ENCODE peak calls at places on chromosomes 7 and 10, in nine cellular contexts. Z is cardiac fibroblast, E is stomach, H is AG09309, I is neural progenitor cell, M is dorsolateral prefrontal cortex, S is A549, F is PC-9, V is fibroblast of lung. D is an unnamed sample.

GRCh38 chr7:2566890-2567662 is 8.3 kb downstream of the IQCE start:
- DNase-seq in V (no peak), F (no peak), S (no peak), I (no peak), Z (no peak), H (no peak), M (no peak), E (no peak), D (peak)

GRCh38 chr10:93445097-93445960 is 36.8 kb downstream of the MYOF start:
- DNase-seq in Z (peak), H (peak), F (peak), E (peak), S (peak), V (peak), M (peak), I (peak), D (peak)

GRCh38 chr7:89648509-89648908 is 505.8 kb upstream of the STEAP1 start:
- DNase-seq in I (no peak), Z (no peak), S (no peak), V (no peak), F (no peak), H (no peak), E (no peak), M (no peak), D (no peak)

GRCh38 chr7:158475036-158475678 is 112.5 kb downstream of the PTPRN2 start:
- DNase-seq in F (no peak), S (no peak), Z (no peak), V (no peak), M (no peak), H (no peak), E (no peak), I (no peak), D (no peak)

GRCh38 chr10:113493195-113493594 is 59.7 kb upstream of the HABP2 start:
- DNase-seq in M (no peak), E (no peak), F (no peak), V (peak), I (no peak), H (peak), Z (peak), S (no peak), D (no peak)

GRCh38 chr7:151704284-151704968 is 172.5 kb downstream of the PRKAG2 start:
- DNase-seq in Z (no peak), F (no peak), I (no peak), E (no peak), H (no peak), M (no peak), S (no peak), V (no peak), D (no peak)

GRCh38 chr7:107327986-107328569 is 141.8 kb upstream of the GPR22 start:
- DNase-seq in H (peak), M (no peak), E (no peak), S (no peak), I (no peak), Z (peak), V (peak), F (peak), D (peak)

GRCh38 chr7:24381919-24382505 is 98.0 kb downstream of the NPY start:
- DNase-seq in V (peak), M (no peak), E (no peak), Z (peak), I (peak), S (peak), F (peak), H (no peak), D (no peak)

GRCh38 chr7:40899151-40899550 is 764.3 kb downstream of the SUGCT start:
- DNase-seq in M (no peak), F (peak), E (no peak), Z (no peak), I (no peak), H (peak), V (no peak), S (no peak), D (no peak)

GRCh38 chr10:117627561-117627960 is 85.0 kb downstream of the EMX2 start:
- DNase-seq in E (no peak), F (no peak), M (no peak), H (no peak), V (no peak), I (no peak), Z (no peak), S (no peak), D (no peak)

GRCh38 chr10:106401161-106401560 is 763.3 kb downstream of the SORCS1 start:
- DNase-seq in M (no peak), V (no peak), F (no peak), Z (peak), I (no peak), E (no peak), H (no peak), S (no peak), D (no peak)

GRCh38 chr7:10838205-10838604 is 135.5 kb upstream of the PHF14 start:
- DNase-seq in V (no peak), S (no peak), E (no peak), H (no peak), Z (no peak), F (no peak), I (no peak), M (no peak), D (no peak)

GRCh38 chr10:27743736-27744477 is 1.7 kb downstream of the MKX start:
- DNase-seq in M (no peak), H (no peak), S (no peak), F (no peak), E (no peak), I (peak), V (no peak), Z (peak), D (no peak)

GRCh38 chr10:27745719-27746363 is at the start of gene MKX:
- DNase-seq in H (no peak), S (no peak), E (peak), Z (peak), M (no peak), I (peak), F (no peak), V (peak), D (no peak)

GRCh38 chr10:27742926-27743735 is 2.5 kb downstream of the MKX start:
- DNase-seq in E (peak), V (peak), H (no peak), S (no peak), I (peak), Z (peak), F (no peak), M (no peak), D (no peak)

GRCh38 chr10:27745380-27745718 is 270 bp downstream of the MKX start:
- DNase-seq in V (no peak), F (no peak), H (no peak), Z (no peak), S (no peak), E (no peak), I (no peak), M (no peak), D (no peak)

DNA sequence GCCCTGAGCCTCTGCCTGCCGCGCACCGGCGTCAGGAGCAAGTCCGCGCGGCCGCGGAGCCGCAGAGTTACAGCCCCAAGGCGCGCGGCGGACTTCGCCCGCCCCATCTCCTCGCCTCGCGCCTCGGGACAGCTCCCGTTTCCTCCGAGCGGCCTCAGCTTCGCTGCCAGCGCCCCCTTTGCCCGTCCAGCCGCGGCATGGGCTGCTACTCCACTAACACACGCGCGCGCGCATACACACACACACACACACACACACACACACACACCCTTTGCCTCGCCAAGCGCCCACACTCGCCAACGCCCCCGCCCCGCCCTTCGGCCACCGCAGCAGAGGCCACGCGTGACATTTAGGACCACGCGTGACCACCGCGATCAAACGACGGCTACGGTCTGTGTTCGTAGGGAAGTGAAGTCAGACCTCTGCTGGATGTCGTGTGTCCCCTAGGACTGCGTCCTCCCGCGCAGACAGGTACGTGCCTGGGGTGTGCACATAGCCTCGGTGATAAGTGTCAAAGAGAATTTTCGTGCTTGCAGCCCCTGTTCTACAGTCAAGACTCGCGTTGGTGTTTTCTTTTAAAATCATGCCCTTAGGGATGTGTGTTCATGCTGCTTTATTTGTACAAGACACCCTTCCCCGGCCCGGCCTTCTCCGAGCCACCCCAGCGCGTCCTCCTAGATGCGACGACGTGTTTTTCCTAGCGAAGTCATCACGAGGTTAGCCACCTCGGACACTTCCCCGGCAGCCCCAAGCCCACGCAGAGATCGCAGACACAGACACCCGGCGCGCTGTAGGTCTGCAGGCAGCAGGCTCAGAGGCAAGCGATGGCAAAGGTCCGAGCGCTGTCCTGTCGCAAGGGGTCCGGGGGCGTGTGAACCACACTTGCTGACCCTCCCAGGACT is 890 bp downstream of the MKX start:
- DNase-seq in H (no peak), E (peak), F (no peak), Z (peak), M (no peak), I (peak), S (no peak), V (peak), D (no peak)
- H3K4me3 ChIP-seq in H (peak), E (peak), F (no peak), Z (no peak), M (peak), I (peak), S (peak), V (peak), D (peak)

DNA sequence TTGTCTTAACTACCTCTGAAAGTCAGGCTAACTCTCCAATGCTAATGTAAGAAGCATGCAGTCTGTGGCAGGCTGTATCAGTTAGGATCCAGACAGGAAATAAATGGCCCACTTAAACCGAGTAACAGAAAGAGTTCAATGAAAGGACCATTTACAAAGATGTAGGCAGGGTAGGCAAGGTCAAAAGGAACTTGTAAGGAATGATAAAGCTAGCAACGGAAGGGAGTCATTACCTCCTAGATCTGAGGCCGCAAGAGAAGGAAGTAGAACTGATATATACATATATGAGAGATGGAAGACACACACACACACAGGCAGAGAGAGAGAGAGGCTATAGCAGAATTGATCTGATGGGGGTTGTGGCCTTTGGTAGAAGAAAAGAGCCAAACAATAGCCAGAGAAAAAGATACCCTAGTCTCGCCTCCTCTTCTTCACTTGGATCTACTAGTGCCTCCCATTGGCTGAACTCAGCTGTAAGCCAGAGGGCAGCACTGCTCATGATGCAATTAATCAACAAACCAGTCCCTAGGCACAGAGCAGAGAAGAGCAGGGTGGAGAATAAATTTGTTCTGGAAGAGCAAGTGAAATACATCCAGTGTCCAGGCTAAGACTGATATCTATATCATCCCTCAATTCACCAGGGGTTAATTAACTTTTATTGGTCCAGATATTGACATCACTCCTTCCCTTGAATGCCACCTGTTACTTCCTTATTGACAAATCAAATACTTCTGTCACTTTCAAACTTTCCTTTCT is 91.2 kb downstream of the LSMEM1 start:
- DNase-seq in H (no peak), I (peak), M (no peak), V (no peak), E (no peak), Z (no peak), F (no peak), S (no peak), D (no peak)
- TF ChIP-seq CTCF in H (no peak), I (peak), M (no peak), V (no peak), E (no peak), Z (no peak), F (no peak), S (no peak), D (no peak)

GRCh38 chr10:43403911-43404674 is 4.9 kb downstream of the HNRNPF start:
- DNase-seq in S (no peak), F (peak), H (no peak), I (no peak), Z (no peak), V (no peak), M (no peak), E (no peak), D (no peak)
- H3K4me3 ChIP-seq in S (peak), F (peak), H (no peak), I (no peak), Z (no peak), V (no peak), M (no peak), E (peak), D (no peak)

DNA sequence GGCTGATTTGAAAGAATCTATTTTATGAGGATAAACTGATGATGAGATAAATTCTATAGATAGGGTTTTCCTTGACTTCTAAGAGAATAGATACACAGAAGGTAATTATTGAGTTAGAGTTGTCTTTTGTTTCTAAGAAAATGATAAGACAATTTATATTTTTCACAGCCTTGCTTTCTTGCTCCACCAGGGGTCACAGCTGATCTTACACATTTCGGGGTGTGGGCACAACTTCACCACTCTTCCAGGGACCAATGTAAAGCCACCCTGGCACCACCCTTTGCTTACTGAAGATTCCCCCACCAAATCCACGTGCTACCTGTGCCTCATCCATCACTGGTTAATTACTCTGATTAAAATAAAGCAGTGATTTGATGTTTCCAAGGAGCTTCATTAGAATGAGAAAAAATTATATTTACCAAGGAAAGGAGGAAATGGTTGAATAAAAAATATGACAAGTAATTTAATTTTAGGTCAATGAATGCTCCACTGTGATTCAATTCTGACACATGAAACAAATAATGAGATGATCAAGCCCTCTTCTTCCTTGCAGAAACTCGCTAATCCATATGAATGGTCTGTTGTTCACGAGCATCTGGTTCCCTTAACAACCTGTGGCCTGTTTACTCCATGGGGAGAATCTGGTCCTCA is 177.3 kb upstream of the TNS3 start:
- DNase-seq in V (no peak), I (no peak), H (no peak), Z (peak), S (peak), E (no peak), F (no peak), M (no peak), D (no peak)
- TF ChIP-seq CTCF in V (peak), I (no peak), H (peak), Z (peak), S (peak), E (no peak), F (peak), M (no peak), D (peak)

GRCh38 chr7:80642871-80643270 is 4.4 kb downstream of the CD36 start:
- DNase-seq in E (no peak), M (no peak), F (no peak), I (no peak), V (no peak), S (no peak), Z (no peak), H (no peak), D (no peak)
- H3K4me3 ChIP-seq in E (no peak), M (no peak), F (peak), I (no peak), V (no peak), S (no peak), Z (no peak), H (no peak), D (no peak)